ENCODE peak calls at places on chromosome 5, in nine cellular contexts. V, D, A, L, M, F, B, Z and S are unnamed samples.

GRCh38 chr5:36079200-36079761 is 12.6 kb upstream of the UGT3A2 start:
- DNase-seq in L (no peak), F (no peak), D (peak), M (peak), V (no peak), A (peak), B (no peak), Z (peak), S (peak)

GRCh38 chr5:82335807-82336206 is 57.7 kb upstream of the RPS23 start:
- DNase-seq in Z (no peak), L (no peak), F (no peak), M (no peak), B (no peak), V (no peak), A (no peak), D (no peak), S (no peak)

GRCh38 chr5:157915638-157916037 is 56.7 kb upstream of the CLINT1 start:
- DNase-seq in Z (no peak), F (no peak), V (peak), D (peak), L (no peak), A (peak), M (peak), B (no peak), S (peak)

GRCh38 chr5:61346511-61346910 is 14.5 kb downstream of the ZSWIM6 start:
- DNase-seq in D (no peak), B (no peak), Z (no peak), M (no peak), L (no peak), V (no peak), F (no peak), A (peak), S (no peak)

GRCh38 chr5:62331921-62332320 is 25.9 kb downstream of the KIF2A start:
- DNase-seq in Z (no peak), B (no peak), L (no peak), A (no peak), D (no peak), V (no peak), M (no peak), F (no peak), S (no peak)

GRCh38 chr5:171582849-171583248 is 163.4 kb downstream of the FGF18 start:
- DNase-seq in Z (no peak), B (no peak), V (no peak), D (no peak), M (no peak), L (no peak), F (no peak), A (no peak), S (no peak)

GRCh38 chr5:1000329-1000728 is 8.3 kb upstream of the NKD2 start:
- DNase-seq in M (no peak), A (no peak), F (no peak), L (no peak), D (no peak), V (no peak), Z (no peak), B (no peak), S (no peak)

GRCh38 chr5:172284275-172284971 is 859 bp upstream of the UBTD2 start:
- DNase-seq in B (no peak), V (no peak), A (peak), M (no peak), D (no peak), Z (no peak), F (no peak), L (no peak), S (no peak)

GRCh38 chr5:55832446-55832845 is 18.7 kb upstream of the IL31RA start:
- DNase-seq in V (no peak), D (no peak), M (no peak), Z (no peak), A (no peak), L (no peak), B (no peak), F (no peak), S (no peak)

GRCh38 chr5:154487541-154487940 is 9.5 kb upstream of the HAND1 start:
- DNase-seq in A (no peak), D (no peak), F (no peak), V (no peak), Z (no peak), B (no peak), L (no peak), M (no peak), S (no peak)

GRCh38 chr5:145830594-145830993 is 4.5 kb downstream of the PRELID2 start:
- DNase-seq in L (no peak), V (no peak), B (no peak), Z (no peak), F (no peak), D (no peak), M (peak), A (peak), S (no peak)

GRCh38 chr5:78269088-78269703 is 25.3 kb downstream of the AP3B1 start:
- DNase-seq in B (no peak), M (peak), A (peak), D (no peak), Z (peak), L (no peak), V (no peak), F (no peak), S (peak)

GRCh38 chr5:153584561-153585359 is 94.3 kb downstream of the GRIA1 start:
- DNase-seq in A (peak), M (no peak), B (no peak), D (no peak), F (no peak), V (no peak), L (no peak), Z (no peak), S (no peak)

GRCh38 chr5:40945111-40945510 is 35.8 kb downstream of the C7 start:
- DNase-seq in L (no peak), V (no peak), M (no peak), D (no peak), A (no peak), B (no peak), Z (no peak), F (no peak), S (no peak)

GRCh38 chr5:44638286-44638869 is 170.4 kb upstream of the MRPS30 start:
- DNase-seq in V (no peak), A (no peak), M (no peak), F (no peak), L (no peak), Z (no peak), D (peak), B (no peak), S (peak)

GRCh38 chr5:73273379-73274050 is 100.5 kb downstream of the TMEM174 start:
- DNase-seq in V (no peak), B (no peak), Z (no peak), F (no peak), L (no peak), M (no peak), D (no peak), A (no peak), S (peak)

GRCh38 chr5:16536246-16536645 is 70.6 kb upstream of the ZNF622 start:
- DNase-seq in A (no peak), L (no peak), V (no peak), D (no peak), M (no peak), Z (no peak), F (no peak), B (no peak), S (peak)

GRCh38 chr5:173119719-173120118 is 24.6 kb upstream of the BNIP1 start:
- DNase-seq in D (no peak), Z (no peak), B (no peak), A (no peak), F (no peak), M (no peak), V (no peak), L (no peak), S (no peak)

GRCh38 chr5:109929371-109929770 is 239.6 kb downstream of the MAN2A1 start:
- DNase-seq in V (no peak), B (no peak), F (no peak), A (no peak), Z (no peak), M (no peak), L (no peak), D (no peak), S (no peak)

GRCh38 chr5:145996135-145996534 is 59.8 kb downstream of the SH3RF2 start:
- DNase-seq in D (no peak), F (no peak), A (no peak), Z (peak), V (no peak), B (no peak), M (no peak), L (no peak), S (no peak)